ENCODE peak calls at places on chromosome 4, in seven cellular contexts. P is neuronal stem cell; W is GM23248; B is lower lobe of right lung; I is right cardiac atrium; H is caudate nucleus; X is CD4-positive, alpha-beta T cell. O is an unnamed sample.

GRCh38 chr4:158068063-158068462 is 104.8 kb downstream of the GASK1B start:
- DNase-seq in P (no peak), W (peak; percentile 23), X (no peak), B (no peak), I (no peak), H (no peak), O (no peak)

GRCh38 chr4:123661080-123661737 is 264.6 kb downstream of the SPRY1 start:
- DNase-seq in W (peak; percentile 36), H (no peak), I (no peak), B (no peak), P (no peak), X (no peak), O (no peak)

GRCh38 chr4:173529505-173530325 is at the start of gene HAND2:
- DNase-seq in W (peak; percentile 97), I (peak; percentile 94), H (no peak), P (peak; percentile 59), X (no peak), B (no peak), O (no peak)

GRCh38 chr4:121943941-121944340 is 7.9 kb downstream of the TRPC3 start:
- DNase-seq in I (no peak), W (no peak), P (no peak), X (no peak), B (no peak), H (no peak), O (no peak)

GRCh38 chr4:53476232-53477037 is 99.0 kb downstream of the FIP1L1 start:
- DNase-seq in X (no peak), P (no peak), I (no peak), H (no peak), W (peak; percentile 99), B (no peak), O (peak; percentile 25)

GRCh38 chr4:24104173-24104572 is 214.3 kb upstream of the PPARGC1A start:
- DNase-seq in X (no peak), H (no peak), P (no peak), B (no peak), I (no peak), W (peak; percentile 11), O (no peak)

GRCh38 chr4:186979966-186980745 is 256.5 kb upstream of the FAT1 start:
- DNase-seq in I (no peak), W (no peak), X (no peak), P (no peak), H (no peak), B (no peak), O (no peak)

GRCh38 chr4:185682236-185682635 is 129.8 kb downstream of the SORBS2 start:
- DNase-seq in B (no peak), W (peak; percentile 70), P (no peak), H (no peak), I (no peak), X (no peak), O (no peak)

GRCh38 chr4:146661368-146661767 is 22.7 kb downstream of the POU4F2 start:
- DNase-seq in P (no peak), X (no peak), W (no peak), I (no peak), B (no peak), H (no peak), O (no peak)

GRCh38 chr4:73446336-73446938 is 10.4 kb downstream of the AFP start:
- DNase-seq in H (no peak), B (no peak), P (peak; percentile 18), X (no peak), I (no peak), W (peak; percentile 77), O (no peak)

GRCh38 chr4:65336465-65336864 is 333.8 kb downstream of the EPHA5 start:
- DNase-seq in P (no peak), I (no peak), X (no peak), W (no peak), H (no peak), B (no peak), O (no peak)

GRCh38 chr4:122285285-122285684 is 93.5 kb upstream of the ADAD1 start:
- DNase-seq in B (no peak), X (no peak), I (no peak), P (no peak), H (no peak), W (peak; percentile 40), O (no peak)

GRCh38 chr4:35175894-35176293 is 1068.4 kb downstream of the ARAP2 start:
- DNase-seq in W (no peak), B (no peak), P (no peak), I (no peak), H (no peak), X (no peak), O (no peak)

GRCh38 chr4:128347175-128347868 is 59.7 kb upstream of the PGRMC2 start:
- DNase-seq in P (no peak), X (no peak), I (no peak), W (peak; percentile 54), H (no peak), B (no peak), O (no peak)

GRCh38 chr4:98950925-98951324 is 22.0 kb upstream of the EIF4E start:
- DNase-seq in W (peak; percentile 58), I (no peak), P (no peak), B (no peak), H (no peak), X (no peak), O (no peak)

GRCh38 chr4:2860391-2861348 is 17.0 kb downstream of the ADD1 start:
- DNase-seq in W (no peak), B (peak; percentile 67), P (no peak), X (no peak), H (no peak), I (peak; percentile 78), O (no peak)

GRCh38 chr4:173119818-173120217 is 48.8 kb upstream of the GALNT7 start:
- DNase-seq in X (no peak), P (no peak), I (no peak), W (no peak), B (no peak), H (no peak), O (no peak)

GRCh38 chr4:140049024-140049923 is 104.7 kb downstream of the MAML3 start:
- DNase-seq in I (peak; percentile 52), H (peak; percentile 55), B (no peak), W (peak; percentile 62), X (peak; percentile 29), P (peak; percentile 57), O (no peak)

GRCh38 chr4:111871802-111872201 is 273.5 kb upstream of the FAM241A start:
- DNase-seq in I (no peak), X (no peak), B (no peak), H (no peak), W (no peak), P (no peak), O (no peak)

GRCh38 chr4:109390369-109390768 is 43.2 kb upstream of the SEC24B start:
- DNase-seq in H (no peak), P (no peak), I (no peak), X (no peak), B (no peak), W (no peak), O (no peak)

GRCh38 chr4:158243071-158243470 is 32.8 kb downstream of the TMEM144 start:
- DNase-seq in X (no peak), B (no peak), W (no peak), H (no peak), I (no peak), P (no peak), O (no peak)

GRCh38 chr4:136078971-136079370 is 1453.3 kb downstream of the PCDH18 start:
- DNase-seq in W (no peak), P (no peak), I (no peak), B (no peak), H (no peak), X (no peak), O (no peak)

GRCh38 chr4:40564815-40565505 is 64.7 kb downstream of the RBM47 start:
- DNase-seq in P (no peak), H (no peak), W (no peak), X (no peak), I (no peak), B (no peak), O (no peak)

DNA sequence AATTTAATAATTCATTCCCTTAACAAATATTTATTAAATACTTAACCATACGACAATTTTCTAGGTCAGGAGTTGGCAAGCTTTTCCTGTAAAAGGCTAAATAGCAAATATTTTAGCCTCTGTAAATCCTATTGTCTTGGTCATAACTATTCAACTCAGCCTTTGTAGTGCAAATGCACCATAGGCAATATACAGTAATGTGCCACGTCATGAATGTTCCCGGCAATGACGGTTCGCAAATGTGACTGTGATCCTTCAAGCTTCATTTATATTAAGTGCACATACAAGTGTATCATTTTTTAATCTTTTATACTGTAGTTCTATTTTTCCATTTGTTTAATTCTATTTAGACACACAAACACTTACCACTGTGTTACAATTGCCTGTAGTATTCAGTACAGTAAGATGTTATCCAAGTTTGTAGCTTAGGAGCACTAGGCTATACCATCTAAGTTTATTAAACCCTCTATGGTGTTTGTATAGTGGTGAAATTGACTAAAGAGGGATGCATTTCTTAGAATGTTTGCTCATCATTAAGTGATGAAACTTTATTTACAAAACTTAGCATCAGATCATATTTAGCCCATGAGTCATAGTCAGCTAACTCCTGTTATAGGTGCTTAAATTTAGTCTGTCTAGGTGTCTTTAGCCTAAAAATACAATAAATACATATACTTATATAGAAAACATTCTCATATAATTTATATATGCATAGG is 553.6 kb downstream of the STPG2 start:
- DNase-seq in H (no peak), P (no peak), B (no peak), W (no peak), I (no peak), X (no peak), O (no peak)
- H3K27ac ChIP-seq in H (no peak overlapping the region), P (no peak overlapping the region), B (no peak overlapping the region), W (no peak overlapping the region), I (no peak overlapping the region), X (no peak overlapping the region), O (no peak overlapping the region)

GRCh38 chr4:6715704-6716017 is 313 bp upstream of the BLOC1S4 start:
- DNase-seq in P (no peak), X (no peak), B (no peak), H (no peak), I (no peak), W (no peak), O (no peak)

GRCh38 chr4:6718932-6719610 is 3.1 kb downstream of the BLOC1S4 start:
- DNase-seq in B (no peak), H (no peak), P (no peak), X (no peak), I (no peak), W (no peak), O (no peak)

GRCh38 chr4:6716018-6716911 is at the start of gene BLOC1S4:
- DNase-seq in I (peak; percentile 95), X (peak; percentile 84), P (peak; percentile 93), H (peak; percentile 85), B (peak; percentile 93), W (peak; percentile 96), O (peak; percentile 73)

GRCh38 chr4:6714954-6715353 is 1.0 kb upstream of the BLOC1S4 start:
- DNase-seq in H (no peak), B (no peak), W (no peak), X (no peak), I (no peak), P (no peak), O (no peak)

GRCh38 chr4:6716958-6717655 is 1.1 kb downstream of the BLOC1S4 start:
- DNase-seq in H (no peak), I (no peak), B (no peak), W (peak; percentile 59), P (no peak), X (no peak), O (no peak)
- H3K27ac ChIP-seq in H (no peak overlapping the region), I (no peak overlapping the region), B (peak overlapping the region; percentile 95), W (peak overlapping the region; percentile 62), P (no peak overlapping the region), X (peak overlapping the region; percentile 85), O (peak overlapping the region; percentile 93)

GRCh38 chr4:95256108-95256835 is 292.5 kb downstream of the UNC5C start:
- DNase-seq in H (no peak), I (no peak), P (no peak), W (no peak), X (no peak), B (no peak), O (no peak)
- H3K27ac ChIP-seq in H (peak overlapping the region; percentile 76), I (no peak overlapping the region), P (no peak overlapping the region), W (no peak overlapping the region), X (no peak overlapping the region), B (no peak overlapping the region), O (no peak overlapping the region)

GRCh38 chr4:89110541-89110985 is 770 bp upstream of the TIGD2 start:
- DNase-seq in X (no peak), W (no peak), P (peak; percentile 9), B (no peak), I (no peak), H (no peak), O (no peak)
- H3K27ac ChIP-seq in X (no peak overlapping the region), W (no peak overlapping the region), P (no peak overlapping the region), B (peak overlapping the region; percentile 57), I (no peak overlapping the region), H (peak overlapping the region; percentile 76), O (peak overlapping the region; percentile 61)